ENCODE peak calls at places on chromosomes 16 and 17, in nine cellular contexts. Q is stimulated activated naive CD8-positive, alpha-beta T cell treated with anti-CD3 and anti-CD28 coated beads, Interleukin-15, Interleukin-2, amounts not matched to agents 100 U/mL and 50 U/mL, for 24 hours; R is HepG2; B is activated B cell treated with CpG ODN at 0.5 μM for 24 hours; M is NCI-H774; X is AG08396; O is ascending aorta; E is lung; W is NCI-H1105. I is an unnamed sample.

GRCh38 chr16:59634951-59635350 is 900.8 kb upstream of the GOT2 start:
- DNase-seq in E (no peak), M (no peak), X (no peak), O (no peak), Q (no peak), B (no peak), W (no peak), R (no peak), I (peak)

GRCh38 chr17:50128441-50129302 is 1.3 kb downstream of the SAMD14 start:
- DNase-seq in X (no peak), R (no peak), W (no peak), Q (no peak), M (no peak), O (no peak), B (no peak), E (no peak), I (no peak)

GRCh38 chr16:89179656-89180315 is 8.2 kb downstream of the CDH15 start:
- DNase-seq in B (no peak), X (no peak), W (no peak), O (no peak), M (no peak), R (no peak), Q (no peak), E (no peak), I (no peak)

GRCh38 chr16:18943414-18943813 is 17.2 kb upstream of the SMG1 start:
- DNase-seq in X (no peak), B (no peak), M (no peak), E (no peak), Q (no peak), R (no peak), W (no peak), O (no peak), I (no peak)

GRCh38 chr17:4490637-4491061 is 8.0 kb upstream of the SPNS2 start:
- DNase-seq in M (no peak), B (no peak), R (no peak), Q (no peak), W (no peak), X (no peak), E (no peak), O (no peak), I (no peak)

GRCh38 chr16:57538235-57538711 is 1.9 kb upstream of the CCDC102A start:
- DNase-seq in O (no peak), B (no peak), X (no peak), E (no peak), W (no peak), R (no peak), M (no peak), Q (peak), I (no peak)

GRCh38 chr16:3461120-3461519 is 17.6 kb downstream of the NAA60 start:
- DNase-seq in E (no peak), R (no peak), Q (peak), B (no peak), X (no peak), M (no peak), O (no peak), W (no peak), I (no peak)

GRCh38 chr17:64978138-64978537 is 58.9 kb upstream of the LRRC37A3 start:
- DNase-seq in O (no peak), W (no peak), M (no peak), X (no peak), Q (no peak), R (no peak), B (no peak), E (no peak), I (no peak)

GRCh38 chr17:73126716-73127473 is 34.4 kb upstream of the SLC39A11 start:
- DNase-seq in E (no peak), M (no peak), Q (no peak), X (no peak), W (no peak), R (no peak), B (no peak), O (no peak), I (no peak)

GRCh38 chr16:28873543-28874201 is 4.6 kb upstream of the ATP2A1 start:
- DNase-seq in R (no peak), E (no peak), X (peak), M (no peak), O (no peak), B (peak), Q (peak), W (no peak), I (no peak)

GRCh38 chr17:16433514-16433913 is 18.1 kb downstream of the TRPV2 start:
- DNase-seq in R (no peak), Q (no peak), W (no peak), X (no peak), B (no peak), E (no peak), M (no peak), O (no peak), I (no peak)

GRCh38 chr16:90077757-90078593 is 844 bp upstream of the PRDM7 start:
- DNase-seq in O (no peak), X (no peak), M (no peak), Q (no peak), W (no peak), B (no peak), R (no peak), E (no peak), I (no peak)